ENCODE peak calls at places on chromosomes 1 and 21, in five cellular contexts. B is GM19239; K is lower leg skin; J is tibial artery; P is activated naive CD8-positive, alpha-beta T cell treated with anti-CD3 and anti-CD28 coated beads, Interleukin-2, amount 50 U/mL, for 24 hours. D is an unnamed sample.
A peak's percentile ranks its signal among the peaks of the same experiment; 100 is the strongest.

GRCh38 chr1:216903389-216903754 is 180.1 kb upstream of the ESRRG start:
- DNase-seq in B (no peak), K (no peak), J (no peak), P (no peak), D (no peak)

GRCh38 chr1:119001181-119002018 is 13.3 kb upstream of the TBX15 start:
- DNase-seq in B (no peak), K (peak; percentile 94), J (peak; percentile 82), P (no peak), D (no peak)

GRCh38 chr1:242447682-242448081 is 76.8 kb downstream of the PLD5 start:
- DNase-seq in B (no peak), K (no peak), J (no peak), P (no peak), D (no peak)

GRCh38 chr1:10299174-10299573 is 88.8 kb downstream of the KIF1B start:
- DNase-seq in B (no peak), K (no peak), J (no peak), P (no peak), D (no peak)

GRCh38 chr1:179080866-179081695 is 789 bp upstream of the TOR3A start:
- DNase-seq in B (no peak), K (no peak), J (no peak), P (peak; percentile 16), D (peak; percentile 60)

GRCh38 chr1:151574575-151575529 is 34.7 kb downstream of the TUFT1 start:
- DNase-seq in B (no peak), K (no peak), J (no peak), P (peak; percentile 50), D (peak; percentile 54)

GRCh38 chr1:6724517-6725141 is 23.0 kb upstream of the DNAJC11 start:
- DNase-seq in B (no peak), K (no peak), J (no peak), P (no peak), D (no peak)

GRCh38 chr1:228039986-228040385 is 33.2 kb downstream of the WNT3A start:
- DNase-seq in B (no peak), K (no peak), J (no peak), P (no peak), D (no peak)

GRCh38 chr1:17128361-17128760 is 9.1 kb upstream of the PADI2 start:
- DNase-seq in B (no peak), K (no peak), J (no peak), P (no peak), D (peak; percentile 72)

GRCh38 chr1:234893359-234893724 is 235.3 kb downstream of the TOMM20 start:
- DNase-seq in B (no peak), K (no peak), J (no peak), P (no peak), D (no peak)

GRCh38 chr1:21175324-21175669 is 1.4 kb downstream of the EIF4G3 start:
- DNase-seq in B (no peak), K (no peak), J (no peak), P (peak; percentile 50), D (peak; percentile 86)

GRCh38 chr1:192252776-192253175 is 64.0 kb upstream of the RGS21 start:
- DNase-seq in B (no peak), K (no peak), J (no peak), P (no peak), D (no peak)

GRCh38 chr1:117815926-117816325 is 113.5 kb downstream of the GDAP2 start:
- DNase-seq in B (no peak), K (no peak), J (no peak), P (no peak), D (no peak)

GRCh38 chr1:65097081-65097480 is 50.9 kb upstream of the AK4 start:
- DNase-seq in B (no peak), K (no peak), J (no peak), P (no peak), D (no peak)

GRCh38 chr1:24805534-24806301 is 60.5 kb downstream of the CLIC4 start:
- DNase-seq in B (no peak), K (no peak), J (no peak), P (no peak), D (no peak)

GRCh38 chr1:15684042-15684461 is at the start of gene PLEKHM2:
- DNase-seq in B (peak; percentile 84), K (peak; percentile 89), J (no peak), P (peak; percentile 55), D (no peak)

GRCh38 chr1:190168893-190169292 is 308.8 kb downstream of the BRINP3 start:
- DNase-seq in B (no peak), K (no peak), J (no peak), P (no peak), D (no peak)

GRCh38 chr1:10909697-10910489 is 102.6 kb upstream of the TARDBP start:
- DNase-seq in B (peak; percentile 65), K (no peak), J (no peak), P (peak; percentile 85), D (no peak)

GRCh38 chr1:43979528-43980254 is 681 bp downstream of the B4GALT2 start:
- DNase-seq in B (peak; percentile 66), K (peak; percentile 90), J (peak; percentile 74), P (peak; percentile 60), D (no peak)

GRCh38 chr21:36388835-36389234 is 3.6 kb downstream of the CHAF1B start:
- DNase-seq in B (no peak), K (no peak), J (no peak), P (no peak), D (no peak)

GRCh38 chr1:162314226-162314625 is 62.4 kb downstream of the SPATA46 start:
- DNase-seq in B (no peak), K (no peak), J (no peak), P (no peak), D (no peak)

GRCh38 chr1:116569776-116570357 is 959 bp downstream of the CD58 start:
- DNase-seq in B (no peak), K (peak; percentile 88), J (peak; percentile 75), P (peak; percentile 36), D (no peak)

GRCh38 chr1:243525085-243525487 is 269.2 kb downstream of the SDCCAG8 start:
- DNase-seq in B (no peak), K (no peak), J (no peak), P (no peak), D (no peak)